ENCODE peak calls at places on chromosome 12, in nine cellular contexts. One of them, this sample, is unnamed. For H3K9me3, the result is how much of the 10 kb centered on the place peaks cover.

GRCh38 chr12:41055875-41056577 is 132.1 kb upstream of the PDZRN4 start:
- DNase-seq in mesenchymal stem cell: peak
- DNase-seq in keratinocyte: no peak
- DNase-seq in IMR-90: peak
- DNase-seq in hepatocyte: no peak
- DNase-seq in MM.1S: no peak
- DNase-seq in neural progenitor cell: no peak
- DNase-seq in neuronal stem cell: no peak
- DNase-seq in endothelial cell of umbilical vein: no peak
- DNase-seq in this sample: no peak

GRCh38 chr12:27709932-27710591 is 570 bp upstream of the MRPS35 start:
- DNase-seq in neural progenitor cell: no peak
- DNase-seq in keratinocyte: no peak
- DNase-seq in MM.1S: peak
- DNase-seq in neuronal stem cell: no peak
- DNase-seq in hepatocyte: no peak
- DNase-seq in IMR-90: peak
- DNase-seq in mesenchymal stem cell: no peak
- DNase-seq in endothelial cell of umbilical vein: peak
- DNase-seq in this sample: peak

GRCh38 chr12:24378548-24379011 is 429.1 kb upstream of the SOX5 start:
- DNase-seq in neuronal stem cell: no peak
- DNase-seq in mesenchymal stem cell: peak
- DNase-seq in keratinocyte: no peak
- DNase-seq in endothelial cell of umbilical vein: no peak
- DNase-seq in IMR-90: peak
- DNase-seq in MM.1S: no peak
- DNase-seq in hepatocyte: peak
- DNase-seq in neural progenitor cell: peak
- DNase-seq in this sample: no peak

GRCh38 chr12:98698603-98699463 is 53.7 kb downstream of the APAF1 start:
- DNase-seq in neuronal stem cell: peak
- DNase-seq in keratinocyte: no peak
- DNase-seq in endothelial cell of umbilical vein: peak
- DNase-seq in mesenchymal stem cell: peak
- DNase-seq in hepatocyte: no peak
- DNase-seq in IMR-90: peak
- DNase-seq in MM.1S: peak
- DNase-seq in neural progenitor cell: no peak
- DNase-seq in this sample: peak

GRCh38 chr12:57842342-57843294 is 3.9 kb downstream of the CTDSP2 start:
- DNase-seq in keratinocyte: no peak
- DNase-seq in neuronal stem cell: no peak
- DNase-seq in MM.1S: no peak
- DNase-seq in mesenchymal stem cell: no peak
- DNase-seq in endothelial cell of umbilical vein: no peak
- DNase-seq in neural progenitor cell: peak
- DNase-seq in IMR-90: peak
- DNase-seq in hepatocyte: peak
- DNase-seq in this sample: no peak

GRCh38 chr12:59660148-59660547 is 64.3 kb downstream of the SLC16A7 start:
- DNase-seq in IMR-90: no peak
- DNase-seq in mesenchymal stem cell: no peak
- DNase-seq in keratinocyte: no peak
- DNase-seq in neural progenitor cell: no peak
- DNase-seq in endothelial cell of umbilical vein: no peak
- DNase-seq in MM.1S: no peak
- DNase-seq in neuronal stem cell: no peak
- DNase-seq in hepatocyte: no peak
- DNase-seq in this sample: no peak

GRCh38 chr12:89951050-89951693 is 242.5 kb upstream of the ATP2B1 start:
- DNase-seq in neuronal stem cell: no peak
- DNase-seq in endothelial cell of umbilical vein: no peak
- DNase-seq in neural progenitor cell: no peak
- DNase-seq in mesenchymal stem cell: peak
- DNase-seq in keratinocyte: no peak
- DNase-seq in IMR-90: peak
- DNase-seq in hepatocyte: peak
- DNase-seq in MM.1S: no peak
- DNase-seq in this sample: peak

GRCh38 chr12:19848426-19848825 is 409.1 kb downstream of the AEBP2 start:
- DNase-seq in hepatocyte: no peak
- DNase-seq in MM.1S: no peak
- DNase-seq in neuronal stem cell: no peak
- DNase-seq in neural progenitor cell: no peak
- DNase-seq in IMR-90: no peak
- DNase-seq in mesenchymal stem cell: peak
- DNase-seq in endothelial cell of umbilical vein: no peak
- DNase-seq in keratinocyte: no peak
- DNase-seq in this sample: no peak

GRCh38 chr12:101064721-101065120 is 145.3 kb downstream of the SLC5A8 start:
- DNase-seq in mesenchymal stem cell: no peak
- DNase-seq in keratinocyte: no peak
- DNase-seq in hepatocyte: no peak
- DNase-seq in neuronal stem cell: no peak
- DNase-seq in neural progenitor cell: no peak
- DNase-seq in endothelial cell of umbilical vein: no peak
- DNase-seq in MM.1S: no peak
- DNase-seq in IMR-90: no peak
- DNase-seq in this sample: peak

GRCh38 chr12:68259318-68259940 is 6.0 kb upstream of the IL22 start:
- DNase-seq in IMR-90: peak
- DNase-seq in hepatocyte: no peak
- DNase-seq in neural progenitor cell: no peak
- DNase-seq in mesenchymal stem cell: peak
- DNase-seq in neuronal stem cell: no peak
- DNase-seq in endothelial cell of umbilical vein: peak
- DNase-seq in MM.1S: no peak
- DNase-seq in keratinocyte: peak
- DNase-seq in this sample: peak

GRCh38 chr12:76240281-76240680 is 107.9 kb downstream of the BBS10 start:
- DNase-seq in endothelial cell of umbilical vein: no peak
- DNase-seq in neural progenitor cell: no peak
- DNase-seq in MM.1S: no peak
- DNase-seq in hepatocyte: no peak
- DNase-seq in neuronal stem cell: no peak
- DNase-seq in IMR-90: no peak
- DNase-seq in mesenchymal stem cell: no peak
- DNase-seq in keratinocyte: no peak
- DNase-seq in this sample: no peak

GRCh38 chr12:76237086-76237701 is 111.0 kb downstream of the BBS10 start:
- DNase-seq in MM.1S: no peak
- DNase-seq in mesenchymal stem cell: no peak
- DNase-seq in endothelial cell of umbilical vein: no peak
- DNase-seq in neural progenitor cell: no peak
- DNase-seq in keratinocyte: no peak
- DNase-seq in neuronal stem cell: no peak
- DNase-seq in hepatocyte: no peak
- DNase-seq in IMR-90: no peak
- DNase-seq in this sample: peak

GRCh38 chr12:76232013-76232412 is 116.2 kb downstream of the BBS10 start:
- DNase-seq in mesenchymal stem cell: no peak
- DNase-seq in neuronal stem cell: no peak
- DNase-seq in neural progenitor cell: no peak
- DNase-seq in endothelial cell of umbilical vein: no peak
- DNase-seq in keratinocyte: no peak
- DNase-seq in IMR-90: no peak
- DNase-seq in MM.1S: no peak
- DNase-seq in hepatocyte: no peak
- DNase-seq in this sample: no peak

GRCh38 chr12:76238688-76239087 is 109.5 kb downstream of the BBS10 start:
- DNase-seq in IMR-90: no peak
- DNase-seq in neuronal stem cell: no peak
- DNase-seq in mesenchymal stem cell: no peak
- DNase-seq in hepatocyte: no peak
- DNase-seq in MM.1S: no peak
- DNase-seq in endothelial cell of umbilical vein: no peak
- DNase-seq in neural progenitor cell: no peak
- DNase-seq in keratinocyte: no peak
- DNase-seq in this sample: no peak

DNA sequence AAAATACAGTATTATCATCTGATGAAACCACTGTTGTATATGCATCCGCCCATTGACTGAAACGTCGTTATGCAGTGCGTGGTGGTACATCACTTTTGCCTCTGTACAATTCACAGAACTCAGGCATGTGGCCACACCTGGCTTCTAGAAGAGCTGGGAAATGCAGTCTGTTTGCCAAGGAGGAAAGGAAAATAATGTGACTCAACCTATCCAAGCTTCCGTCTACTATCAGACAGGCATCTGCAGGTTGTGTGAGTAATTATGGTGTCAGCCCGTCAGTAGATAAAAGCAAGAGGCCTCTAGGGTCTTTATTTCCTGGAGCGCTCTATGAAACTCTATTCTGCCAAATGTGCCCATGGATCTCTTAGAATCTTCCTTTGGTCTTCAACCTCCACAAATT is 111.6 kb downstream of the BBS10 start:
- DNase-seq in keratinocyte: peak
- DNase-seq in IMR-90: peak
- DNase-seq in neural progenitor cell: no peak
- DNase-seq in mesenchymal stem cell: peak
- DNase-seq in endothelial cell of umbilical vein: peak
- DNase-seq in hepatocyte: peak
- DNase-seq in MM.1S: no peak
- DNase-seq in neuronal stem cell: no peak
- DNase-seq in this sample: peak
- H2AFZ ChIP-seq in keratinocyte: no peak
- H2AFZ ChIP-seq in IMR-90: no peak
- H2AFZ ChIP-seq in neural progenitor cell: no peak
- H2AFZ ChIP-seq in mesenchymal stem cell: no peak
- H2AFZ ChIP-seq in endothelial cell of umbilical vein: peak
- H2AFZ ChIP-seq in hepatocyte: no peak
- H2AFZ ChIP-seq in MM.1S: no peak
- H2AFZ ChIP-seq in neuronal stem cell: no peak
- H2AFZ ChIP-seq in this sample: peak

DNA sequence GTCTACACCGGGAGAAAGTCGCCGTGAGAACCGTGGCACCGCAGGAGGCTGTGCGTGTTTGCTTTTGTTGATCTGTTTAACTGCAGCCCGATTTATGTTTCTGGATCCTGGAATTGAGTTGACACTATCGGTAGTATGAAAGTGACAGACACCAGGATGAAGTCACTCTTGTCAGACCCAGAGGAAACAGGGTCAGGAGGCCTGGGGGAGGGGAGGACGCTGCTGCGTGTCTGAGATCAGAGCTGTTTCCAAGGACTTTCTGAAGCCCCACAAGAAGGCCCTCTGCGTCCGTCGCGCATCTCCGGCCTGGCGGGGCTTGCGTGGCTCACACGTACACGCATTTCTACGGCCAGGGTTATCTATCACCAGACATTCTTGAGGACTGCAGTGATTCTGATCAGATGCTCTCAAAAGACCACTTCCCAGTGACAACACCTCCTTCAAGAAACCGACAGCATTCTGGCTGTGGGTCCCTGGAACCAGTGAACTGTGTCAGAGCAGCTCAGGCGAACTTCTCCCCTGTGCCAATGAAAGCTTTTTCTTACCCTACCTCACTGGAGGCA is 263.4 kb downstream of the ADGRD1 start:
- DNase-seq in neural progenitor cell: no peak
- DNase-seq in endothelial cell of umbilical vein: no peak
- DNase-seq in hepatocyte: no peak
- DNase-seq in keratinocyte: no peak
- DNase-seq in MM.1S: no peak
- DNase-seq in mesenchymal stem cell: no peak
- DNase-seq in neuronal stem cell: no peak
- DNase-seq in IMR-90: no peak
- DNase-seq in this sample: no peak
- H3K9me3 ChIP-seq in neural progenitor cell: under half
- H3K9me3 ChIP-seq in endothelial cell of umbilical vein: under half
- H3K9me3 ChIP-seq in hepatocyte: under half
- H3K9me3 ChIP-seq in keratinocyte: under half
- H3K9me3 ChIP-seq in MM.1S: under half
- H3K9me3 ChIP-seq in mesenchymal stem cell: under half
- H3K9me3 ChIP-seq in neuronal stem cell: under half
- H3K9me3 ChIP-seq in IMR-90: under half
- H3K9me3 ChIP-seq in this sample: under half

DNA sequence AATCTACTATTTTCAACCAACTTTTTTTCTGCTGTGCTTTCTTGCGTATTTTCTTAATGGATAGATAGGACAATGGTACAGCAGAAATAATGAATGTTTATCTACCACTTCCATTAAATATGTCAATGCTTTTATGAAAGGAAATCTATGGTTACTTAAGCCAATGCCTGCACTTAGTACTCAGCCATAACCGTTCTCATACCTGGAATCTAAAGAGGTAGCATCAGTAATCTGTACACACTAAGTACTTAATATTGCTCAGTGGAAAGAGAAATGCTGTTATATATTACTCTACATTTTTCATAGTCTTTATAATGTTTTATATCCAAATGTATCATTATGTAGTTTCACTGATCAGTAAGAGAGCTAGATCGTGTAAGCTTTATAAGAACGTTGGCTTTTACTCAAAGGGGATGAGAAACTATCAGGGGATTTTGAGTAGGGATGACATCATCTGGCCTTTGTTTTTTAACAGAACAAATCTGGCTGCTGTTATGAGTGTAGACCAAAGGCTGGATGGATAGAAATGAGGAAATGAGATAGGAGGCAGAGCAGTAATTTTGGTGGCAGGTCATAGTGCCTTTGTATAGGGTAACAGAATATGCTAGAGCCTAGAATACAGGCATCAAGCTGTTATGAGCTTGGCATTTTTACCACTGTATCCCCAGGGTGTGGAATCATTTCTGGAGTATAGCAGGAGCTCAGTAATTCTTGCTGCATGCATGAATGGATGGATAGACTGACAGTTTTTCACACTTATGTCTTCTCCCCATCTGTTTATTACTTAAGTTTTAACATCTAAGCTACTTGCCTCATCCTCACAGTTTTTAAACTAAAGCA is 34.0 kb downstream of the ALG10B start:
- DNase-seq in keratinocyte: no peak
- DNase-seq in endothelial cell of umbilical vein: no peak
- DNase-seq in neural progenitor cell: no peak
- DNase-seq in hepatocyte: no peak
- DNase-seq in neuronal stem cell: no peak
- DNase-seq in IMR-90: no peak
- DNase-seq in MM.1S: peak
- DNase-seq in mesenchymal stem cell: no peak
- DNase-seq in this sample: peak
- H2AFZ ChIP-seq in keratinocyte: no peak
- H2AFZ ChIP-seq in endothelial cell of umbilical vein: no peak
- H2AFZ ChIP-seq in neural progenitor cell: no peak
- H2AFZ ChIP-seq in hepatocyte: no peak
- H2AFZ ChIP-seq in neuronal stem cell: no peak
- H2AFZ ChIP-seq in IMR-90: no peak
- H2AFZ ChIP-seq in MM.1S: peak
- H2AFZ ChIP-seq in mesenchymal stem cell: no peak
- H2AFZ ChIP-seq in this sample: no peak

GRCh38 chr12:92650228-92650822 is 52.5 kb upstream of the PLEKHG7 start:
- DNase-seq in mesenchymal stem cell: no peak
- DNase-seq in neuronal stem cell: no peak
- DNase-seq in endothelial cell of umbilical vein: no peak
- DNase-seq in MM.1S: no peak
- DNase-seq in hepatocyte: no peak
- DNase-seq in IMR-90: no peak
- DNase-seq in keratinocyte: no peak
- DNase-seq in neural progenitor cell: no peak
- DNase-seq in this sample: no peak

GRCh38 chr12:92649511-92650227 is 53.1 kb upstream of the PLEKHG7 start:
- DNase-seq in neuronal stem cell: peak
- DNase-seq in hepatocyte: peak
- DNase-seq in endothelial cell of umbilical vein: peak
- DNase-seq in IMR-90: peak
- DNase-seq in mesenchymal stem cell: peak
- DNase-seq in neural progenitor cell: peak
- DNase-seq in MM.1S: peak
- DNase-seq in keratinocyte: peak
- DNase-seq in this sample: peak

GRCh38 chr12:92648242-92649031 is 54.4 kb upstream of the PLEKHG7 start:
- DNase-seq in mesenchymal stem cell: no peak
- DNase-seq in neural progenitor cell: peak
- DNase-seq in neuronal stem cell: no peak
- DNase-seq in hepatocyte: no peak
- DNase-seq in IMR-90: peak
- DNase-seq in endothelial cell of umbilical vein: peak
- DNase-seq in MM.1S: peak
- DNase-seq in keratinocyte: no peak
- DNase-seq in this sample: peak
- H3K9me3 ChIP-seq in mesenchymal stem cell: under half
- H3K9me3 ChIP-seq in neural progenitor cell: under half
- H3K9me3 ChIP-seq in neuronal stem cell: under half
- H3K9me3 ChIP-seq in hepatocyte: under half
- H3K9me3 ChIP-seq in IMR-90: under half
- H3K9me3 ChIP-seq in endothelial cell of umbilical vein: under half
- H3K9me3 ChIP-seq in MM.1S: under half
- H3K9me3 ChIP-seq in keratinocyte: under half
- H3K9me3 ChIP-seq in this sample: under half